ENCODE peak calls at places on chromosomes 6 and 20, in nine cellular contexts. One of them, this sample, is unnamed.

GRCh38 chr20:13098720-13099355 is 90.1 kb downstream of the SPTLC3 start:
- DNase-seq in A673: no peak
- DNase-seq in OCI-M1: no peak
- DNase-seq in neural crest cell: no peak
- DNase-seq in NCI-H1105: no peak
- DNase-seq in GM03348: no peak
- DNase-seq in mesendoderm: no peak
- DNase-seq in choroid plexus epithelial cell: no peak
- DNase-seq in bronchial epithelial cell: no peak
- DNase-seq in this sample: no peak

GRCh38 chr6:134436281-134436815 is 118.4 kb upstream of the SGK1 start:
- DNase-seq in A673: peak
- DNase-seq in OCI-M1: peak
- DNase-seq in neural crest cell: no peak
- DNase-seq in NCI-H1105: no peak
- DNase-seq in GM03348: peak
- DNase-seq in mesendoderm: peak
- DNase-seq in choroid plexus epithelial cell: peak
- DNase-seq in bronchial epithelial cell: peak
- DNase-seq in this sample: peak

GRCh38 chr6:133892444-133893323 is 3.8 kb downstream of the TCF21 start:
- DNase-seq in A673: no peak
- DNase-seq in OCI-M1: no peak
- DNase-seq in neural crest cell: no peak
- DNase-seq in NCI-H1105: no peak
- DNase-seq in GM03348: no peak
- DNase-seq in mesendoderm: peak
- DNase-seq in choroid plexus epithelial cell: no peak
- DNase-seq in bronchial epithelial cell: no peak
- DNase-seq in this sample: no peak

GRCh38 chr6:43016935-43017334 is 2.9 kb downstream of the KLHDC3 start:
- DNase-seq in A673: no peak
- DNase-seq in OCI-M1: no peak
- DNase-seq in neural crest cell: no peak
- DNase-seq in NCI-H1105: no peak
- DNase-seq in GM03348: no peak
- DNase-seq in mesendoderm: no peak
- DNase-seq in choroid plexus epithelial cell: no peak
- DNase-seq in bronchial epithelial cell: no peak
- DNase-seq in this sample: no peak

GRCh38 chr6:149563928-149564325 is 2.2 kb upstream of the GINM1 start:
- DNase-seq in A673: no peak
- DNase-seq in OCI-M1: no peak
- DNase-seq in neural crest cell: no peak
- DNase-seq in NCI-H1105: no peak
- DNase-seq in GM03348: no peak
- DNase-seq in mesendoderm: no peak
- DNase-seq in choroid plexus epithelial cell: no peak
- DNase-seq in bronchial epithelial cell: no peak
- DNase-seq in this sample: no peak

GRCh38 chr6:51928320-51928719 is 159.1 kb downstream of the PKHD1 start:
- DNase-seq in A673: no peak
- DNase-seq in OCI-M1: no peak
- DNase-seq in neural crest cell: no peak
- DNase-seq in NCI-H1105: no peak
- DNase-seq in GM03348: no peak
- DNase-seq in mesendoderm: no peak
- DNase-seq in choroid plexus epithelial cell: no peak
- DNase-seq in bronchial epithelial cell: no peak
- DNase-seq in this sample: peak

GRCh38 chr6:44179072-44179536 is 20.5 kb downstream of the CAPN11 start:
- DNase-seq in A673: no peak
- DNase-seq in OCI-M1: no peak
- DNase-seq in neural crest cell: no peak
- DNase-seq in NCI-H1105: no peak
- DNase-seq in GM03348: no peak
- DNase-seq in mesendoderm: no peak
- DNase-seq in choroid plexus epithelial cell: no peak
- DNase-seq in bronchial epithelial cell: peak
- DNase-seq in this sample: no peak

GRCh38 chr6:144066745-144067484 is 28.5 kb downstream of the SF3B5 start:
- DNase-seq in A673: no peak
- DNase-seq in OCI-M1: peak
- DNase-seq in neural crest cell: no peak
- DNase-seq in NCI-H1105: no peak
- DNase-seq in GM03348: no peak
- DNase-seq in mesendoderm: no peak
- DNase-seq in choroid plexus epithelial cell: no peak
- DNase-seq in bronchial epithelial cell: no peak
- DNase-seq in this sample: peak

GRCh38 chr6:27742833-27743573 is 169.2 kb downstream of the OR2B2 start:
- DNase-seq in A673: no peak
- DNase-seq in OCI-M1: no peak
- DNase-seq in neural crest cell: no peak
- DNase-seq in NCI-H1105: no peak
- DNase-seq in GM03348: no peak
- DNase-seq in mesendoderm: no peak
- DNase-seq in choroid plexus epithelial cell: no peak
- DNase-seq in bronchial epithelial cell: no peak
- DNase-seq in this sample: no peak

GRCh38 chr6:34246249-34246562 is 2.6 kb downstream of the SMIM29 start:
- DNase-seq in A673: no peak
- DNase-seq in OCI-M1: no peak
- DNase-seq in neural crest cell: no peak
- DNase-seq in NCI-H1105: no peak
- DNase-seq in GM03348: no peak
- DNase-seq in mesendoderm: no peak
- DNase-seq in choroid plexus epithelial cell: no peak
- DNase-seq in bronchial epithelial cell: no peak
- DNase-seq in this sample: no peak

GRCh38 chr20:37383229-37383989 is 37.5 kb downstream of the SRC start:
- DNase-seq in A673: no peak
- DNase-seq in OCI-M1: no peak
- DNase-seq in neural crest cell: no peak
- DNase-seq in NCI-H1105: no peak
- DNase-seq in GM03348: no peak
- DNase-seq in mesendoderm: no peak
- DNase-seq in choroid plexus epithelial cell: no peak
- DNase-seq in bronchial epithelial cell: peak
- DNase-seq in this sample: no peak

GRCh38 chr6:150857062-150857905 is 8.2 kb upstream of the MTHFD1L start:
- DNase-seq in A673: peak
- DNase-seq in OCI-M1: no peak
- DNase-seq in neural crest cell: no peak
- DNase-seq in NCI-H1105: no peak
- DNase-seq in GM03348: peak
- DNase-seq in mesendoderm: peak
- DNase-seq in choroid plexus epithelial cell: peak
- DNase-seq in bronchial epithelial cell: peak
- DNase-seq in this sample: peak

GRCh38 chr20:47204008-47204745 is 152.3 kb downstream of the ZMYND8 start:
- DNase-seq in A673: no peak
- DNase-seq in OCI-M1: no peak
- DNase-seq in neural crest cell: no peak
- DNase-seq in NCI-H1105: no peak
- DNase-seq in GM03348: no peak
- DNase-seq in mesendoderm: peak
- DNase-seq in choroid plexus epithelial cell: peak
- DNase-seq in bronchial epithelial cell: peak
- DNase-seq in this sample: no peak

GRCh38 chr20:63665708-63666107 is 7.6 kb downstream of the RTEL1 start:
- DNase-seq in A673: no peak
- DNase-seq in OCI-M1: no peak
- DNase-seq in neural crest cell: no peak
- DNase-seq in NCI-H1105: no peak
- DNase-seq in GM03348: no peak
- DNase-seq in mesendoderm: no peak
- DNase-seq in choroid plexus epithelial cell: no peak
- DNase-seq in bronchial epithelial cell: no peak
- DNase-seq in this sample: no peak

GRCh38 chr6:13234130-13234529 is 94.2 kb downstream of the TBC1D7 start:
- DNase-seq in A673: no peak
- DNase-seq in OCI-M1: no peak
- DNase-seq in neural crest cell: no peak
- DNase-seq in NCI-H1105: no peak
- DNase-seq in GM03348: peak
- DNase-seq in mesendoderm: no peak
- DNase-seq in choroid plexus epithelial cell: no peak
- DNase-seq in bronchial epithelial cell: peak
- DNase-seq in this sample: no peak

GRCh38 chr20:37298190-37298939 is 8.9 kb downstream of the MANBAL start:
- DNase-seq in A673: no peak
- DNase-seq in OCI-M1: no peak
- DNase-seq in neural crest cell: no peak
- DNase-seq in NCI-H1105: no peak
- DNase-seq in GM03348: peak
- DNase-seq in mesendoderm: no peak
- DNase-seq in choroid plexus epithelial cell: peak
- DNase-seq in bronchial epithelial cell: peak
- DNase-seq in this sample: peak

GRCh38 chr6:74455786-74456185 is 750.1 kb downstream of the COL12A1 start:
- DNase-seq in A673: peak
- DNase-seq in OCI-M1: no peak
- DNase-seq in neural crest cell: no peak
- DNase-seq in NCI-H1105: no peak
- DNase-seq in GM03348: no peak
- DNase-seq in mesendoderm: no peak
- DNase-seq in choroid plexus epithelial cell: no peak
- DNase-seq in bronchial epithelial cell: no peak
- DNase-seq in this sample: no peak

GRCh38 chr6:101268541-101268940 is 125.0 kb upstream of the GRIK2 start:
- DNase-seq in A673: peak
- DNase-seq in OCI-M1: no peak
- DNase-seq in neural crest cell: no peak
- DNase-seq in NCI-H1105: no peak
- DNase-seq in GM03348: peak
- DNase-seq in mesendoderm: peak
- DNase-seq in choroid plexus epithelial cell: peak
- DNase-seq in bronchial epithelial cell: peak
- DNase-seq in this sample: no peak

GRCh38 chr20:10239954-10240353 is 21.3 kb downstream of the SNAP25 start:
- DNase-seq in A673: peak
- DNase-seq in OCI-M1: peak
- DNase-seq in neural crest cell: no peak
- DNase-seq in NCI-H1105: peak
- DNase-seq in GM03348: no peak
- DNase-seq in mesendoderm: no peak
- DNase-seq in choroid plexus epithelial cell: peak
- DNase-seq in bronchial epithelial cell: peak
- DNase-seq in this sample: peak

GRCh38 chr6:72748759-72749158 is 126.9 kb downstream of the KCNQ5 start:
- DNase-seq in A673: peak
- DNase-seq in OCI-M1: no peak
- DNase-seq in neural crest cell: no peak
- DNase-seq in NCI-H1105: no peak
- DNase-seq in GM03348: peak
- DNase-seq in mesendoderm: no peak
- DNase-seq in choroid plexus epithelial cell: peak
- DNase-seq in bronchial epithelial cell: peak
- DNase-seq in this sample: no peak

GRCh38 chr6:88374556-88374955 is 208.4 kb upstream of the CNR1 start:
- DNase-seq in A673: no peak
- DNase-seq in OCI-M1: no peak
- DNase-seq in neural crest cell: no peak
- DNase-seq in NCI-H1105: no peak
- DNase-seq in GM03348: no peak
- DNase-seq in mesendoderm: no peak
- DNase-seq in choroid plexus epithelial cell: no peak
- DNase-seq in bronchial epithelial cell: no peak
- DNase-seq in this sample: no peak

GRCh38 chr6:52231411-52232127 is 12.7 kb downstream of the IL17F start:
- DNase-seq in A673: no peak
- DNase-seq in OCI-M1: no peak
- DNase-seq in neural crest cell: no peak
- DNase-seq in NCI-H1105: no peak
- DNase-seq in GM03348: no peak
- DNase-seq in mesendoderm: no peak
- DNase-seq in choroid plexus epithelial cell: no peak
- DNase-seq in bronchial epithelial cell: no peak
- DNase-seq in this sample: no peak

GRCh38 chr6:16670183-16670582 is 91.1 kb downstream of the ATXN1 start:
- DNase-seq in A673: no peak
- DNase-seq in OCI-M1: no peak
- DNase-seq in neural crest cell: no peak
- DNase-seq in NCI-H1105: no peak
- DNase-seq in GM03348: no peak
- DNase-seq in mesendoderm: no peak
- DNase-seq in choroid plexus epithelial cell: no peak
- DNase-seq in bronchial epithelial cell: peak
- DNase-seq in this sample: peak

GRCh38 chr6:154766993-154767392 is 33.8 kb downstream of the SCAF8 start:
- DNase-seq in A673: peak
- DNase-seq in OCI-M1: peak
- DNase-seq in neural crest cell: no peak
- DNase-seq in NCI-H1105: no peak
- DNase-seq in GM03348: no peak
- DNase-seq in mesendoderm: no peak
- DNase-seq in choroid plexus epithelial cell: no peak
- DNase-seq in bronchial epithelial cell: no peak
- DNase-seq in this sample: no peak

GRCh38 chr6:137390264-137390787 is 103.9 kb downstream of the OLIG3 start:
- DNase-seq in A673: no peak
- DNase-seq in OCI-M1: no peak
- DNase-seq in neural crest cell: no peak
- DNase-seq in NCI-H1105: no peak
- DNase-seq in GM03348: no peak
- DNase-seq in mesendoderm: no peak
- DNase-seq in choroid plexus epithelial cell: no peak
- DNase-seq in bronchial epithelial cell: no peak
- DNase-seq in this sample: peak

GRCh38 chr6:44119704-44120262 is 7.5 kb downstream of the MRPL14 start:
- DNase-seq in A673: no peak
- DNase-seq in OCI-M1: no peak
- DNase-seq in neural crest cell: no peak
- DNase-seq in NCI-H1105: no peak
- DNase-seq in GM03348: peak
- DNase-seq in mesendoderm: no peak
- DNase-seq in choroid plexus epithelial cell: no peak
- DNase-seq in bronchial epithelial cell: peak
- DNase-seq in this sample: no peak

GRCh38 chr20:46959081-46959692 is 64.5 kb downstream of the EYA2 start:
- DNase-seq in A673: no peak
- DNase-seq in OCI-M1: no peak
- DNase-seq in neural crest cell: no peak
- DNase-seq in NCI-H1105: no peak
- DNase-seq in GM03348: peak
- DNase-seq in mesendoderm: no peak
- DNase-seq in choroid plexus epithelial cell: peak
- DNase-seq in bronchial epithelial cell: peak
- DNase-seq in this sample: no peak

GRCh38 chr6:156256161-156256560 is 521.0 kb upstream of the ARID1B start:
- DNase-seq in A673: no peak
- DNase-seq in OCI-M1: peak
- DNase-seq in neural crest cell: no peak
- DNase-seq in NCI-H1105: no peak
- DNase-seq in GM03348: no peak
- DNase-seq in mesendoderm: no peak
- DNase-seq in choroid plexus epithelial cell: no peak
- DNase-seq in bronchial epithelial cell: no peak
- DNase-seq in this sample: peak

GRCh38 chr6:167005350-167006159 is 6.4 kb downstream of the CEP43 start:
- DNase-seq in A673: peak
- DNase-seq in OCI-M1: no peak
- DNase-seq in neural crest cell: no peak
- DNase-seq in NCI-H1105: peak
- DNase-seq in GM03348: no peak
- DNase-seq in mesendoderm: no peak
- DNase-seq in choroid plexus epithelial cell: no peak
- DNase-seq in bronchial epithelial cell: no peak
- DNase-seq in this sample: no peak

GRCh38 chr20:50224553-50225255 is 34.1 kb downstream of the CEBPB start:
- DNase-seq in A673: no peak
- DNase-seq in OCI-M1: peak
- DNase-seq in neural crest cell: no peak
- DNase-seq in NCI-H1105: no peak
- DNase-seq in GM03348: peak
- DNase-seq in mesendoderm: peak
- DNase-seq in choroid plexus epithelial cell: peak
- DNase-seq in bronchial epithelial cell: no peak
- DNase-seq in this sample: peak

GRCh38 chr6:79602859-79603258 is 28.3 kb upstream of the SH3BGRL2 start:
- DNase-seq in A673: no peak
- DNase-seq in OCI-M1: no peak
- DNase-seq in neural crest cell: no peak
- DNase-seq in NCI-H1105: no peak
- DNase-seq in GM03348: no peak
- DNase-seq in mesendoderm: no peak
- DNase-seq in choroid plexus epithelial cell: no peak
- DNase-seq in bronchial epithelial cell: no peak
- DNase-seq in this sample: no peak